ENCODE peak calls at places on chromosomes 6 and 20, in nine cellular contexts. B is H9; M is thoracic aorta; R is foreskin fibroblast; C is WERI-Rb-1; Y is GM13976; S is GM23338; Z is CD8-positive, alpha-beta T cell; X is HL-60. T is an unnamed sample.

GRCh38 chr6:113595921-113596376 is 261.2 kb upstream of the MARCKS start:
- DNase-seq in R (peak; percentile 70), X (no peak), B (no peak), C (no peak), Z (no peak), S (no peak), M (no peak), Y (no peak), T (peak; percentile 90)

GRCh38 chr6:130838971-130839370 is 11.8 kb downstream of the SMLR1 start:
- DNase-seq in Y (no peak), B (no peak), S (no peak), X (no peak), M (no peak), Z (no peak), C (no peak), R (no peak), T (no peak)

GRCh38 chr20:17835240-17835940 is 133.2 kb downstream of the SNX5 start:
- DNase-seq in Z (no peak), M (peak; percentile 68), R (peak; percentile 81), C (no peak), B (no peak), S (no peak), Y (no peak), X (no peak), T (no peak)

GRCh38 chr6:155498370-155498769 is 42.7 kb upstream of the NOX3 start:
- DNase-seq in Z (no peak), B (no peak), X (no peak), R (peak; percentile 30), Y (no peak), S (no peak), M (no peak), C (no peak), T (no peak)

GRCh38 chr6:158677906-158678305 is 28.1 kb downstream of the SYTL3 start:
- DNase-seq in C (no peak), Y (no peak), R (no peak), Z (no peak), X (no peak), S (no peak), M (no peak), B (no peak), T (no peak)

GRCh38 chr6:1091905-1092304 is 220.0 kb upstream of the FOXQ1 start:
- DNase-seq in R (peak; percentile 74), S (no peak), Z (no peak), M (no peak), Y (no peak), X (no peak), B (no peak), C (no peak), T (no peak)

GRCh38 chr20:33933469-33933909 is 60.2 kb upstream of the RALY start:
- DNase-seq in M (no peak), X (peak; percentile 30), B (peak; percentile 82), S (peak; percentile 93), R (peak; percentile 40), Z (peak; percentile 58), Y (peak; percentile 71), C (peak; percentile 54), T (peak; percentile 31)

GRCh38 chr20:1012359-1013168 is 10.5 kb upstream of the RSPO4 start:
- DNase-seq in B (no peak), C (no peak), S (no peak), M (no peak), R (no peak), X (no peak), Z (no peak), Y (no peak), T (no peak)

GRCh38 chr20:46126440-46127056 is 8.4 kb downstream of the CD40 start:
- DNase-seq in B (no peak), M (no peak), X (no peak), Z (no peak), R (no peak), S (no peak), Y (no peak), C (no peak), T (no peak)

GRCh38 chr20:60993647-60994046 is 258.4 kb upstream of the CDH4 start:
- DNase-seq in X (no peak), Z (no peak), S (peak; percentile 11), C (no peak), Y (no peak), M (no peak), R (no peak), B (no peak), T (no peak)

GRCh38 chr6:25232478-25232877 is 46.7 kb upstream of the CARMIL1 start:
- DNase-seq in Z (no peak), Y (no peak), X (no peak), B (no peak), S (no peak), M (no peak), C (no peak), R (peak; percentile 76), T (peak; percentile 81)

GRCh38 chr20:31840906-31841816 is 4.2 kb downstream of the FOXS1 start:
- DNase-seq in Z (no peak), Y (no peak), S (no peak), C (no peak), B (no peak), X (no peak), M (no peak), R (no peak), T (no peak)

GRCh38 chr20:31843881-31844280 is 1.5 kb downstream of the FOXS1 start:
- DNase-seq in B (no peak), R (no peak), X (no peak), Z (no peak), C (no peak), Y (no peak), S (no peak), M (no peak), T (no peak)

GRCh38 chr20:31841928-31842327 is 3.5 kb downstream of the FOXS1 start:
- DNase-seq in Z (no peak), C (no peak), Y (no peak), M (peak; percentile 68), B (no peak), X (no peak), R (no peak), S (no peak), T (no peak)

GRCh38 chr20:31843288-31843687 is 2.1 kb downstream of the FOXS1 start:
- DNase-seq in B (no peak), R (no peak), Y (no peak), Z (no peak), C (no peak), S (no peak), X (no peak), M (no peak), T (no peak)

DNA sequence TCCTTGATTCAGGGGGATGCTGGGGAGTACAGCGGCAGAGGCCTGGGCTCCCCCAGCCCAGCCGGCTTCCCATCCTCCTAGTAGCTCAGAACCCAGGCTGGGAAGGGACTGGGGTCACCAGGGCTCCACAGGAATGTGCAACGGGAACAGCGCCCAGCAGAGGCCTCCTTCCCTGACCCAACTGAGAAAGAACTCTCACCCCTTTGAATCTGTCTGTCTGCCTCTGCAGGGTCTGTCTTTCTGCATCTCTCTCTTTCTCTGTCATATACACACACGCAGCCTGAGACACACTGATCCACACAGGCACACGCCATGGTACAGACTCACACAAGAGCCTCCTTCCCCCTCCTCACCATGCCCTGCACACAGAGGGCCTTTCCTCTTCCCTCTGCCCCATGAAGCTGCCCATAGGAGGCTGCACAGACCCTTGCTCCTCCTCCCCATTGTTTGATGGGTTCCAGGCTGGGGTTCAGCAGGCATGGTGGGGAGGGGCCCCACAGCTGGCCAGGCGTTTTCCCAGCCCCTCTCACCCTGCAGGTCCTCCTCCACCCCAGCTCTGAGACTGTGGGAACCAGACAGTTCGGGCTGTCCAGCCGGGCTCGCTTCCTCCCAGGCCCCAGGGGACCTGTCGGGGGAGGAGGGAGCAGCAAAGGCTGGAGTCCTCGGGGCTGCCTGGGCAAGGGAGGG is 2.8 kb downstream of the FOXS1 start:
- DNase-seq in M (no peak), C (no peak), R (no peak), B (no peak), Z (no peak), S (peak; percentile 57), X (no peak), Y (no peak), T (no peak)
- TF ChIP-seq CTCF in M (no peak), C (no peak), R (no peak), B (no peak), Z (no peak), S (no peak), X (no peak), Y (no peak), T (no peak)

GRCh38 chr6:52577022-52577777 is at the start of gene TRAM2:
- DNase-seq in C (peak; percentile 94), S (peak; percentile 90), R (peak; percentile 83), M (no peak), X (peak; percentile 43), Z (peak; percentile 74), Y (peak; percentile 84), B (peak; percentile 80), T (peak; percentile 65)
- TF ChIP-seq CTCF in C (peak; percentile 4), S (no peak), R (no peak), M (no peak), X (no peak), Z (no peak), Y (no peak), B (peak; percentile 24), T (no peak)

DNA sequence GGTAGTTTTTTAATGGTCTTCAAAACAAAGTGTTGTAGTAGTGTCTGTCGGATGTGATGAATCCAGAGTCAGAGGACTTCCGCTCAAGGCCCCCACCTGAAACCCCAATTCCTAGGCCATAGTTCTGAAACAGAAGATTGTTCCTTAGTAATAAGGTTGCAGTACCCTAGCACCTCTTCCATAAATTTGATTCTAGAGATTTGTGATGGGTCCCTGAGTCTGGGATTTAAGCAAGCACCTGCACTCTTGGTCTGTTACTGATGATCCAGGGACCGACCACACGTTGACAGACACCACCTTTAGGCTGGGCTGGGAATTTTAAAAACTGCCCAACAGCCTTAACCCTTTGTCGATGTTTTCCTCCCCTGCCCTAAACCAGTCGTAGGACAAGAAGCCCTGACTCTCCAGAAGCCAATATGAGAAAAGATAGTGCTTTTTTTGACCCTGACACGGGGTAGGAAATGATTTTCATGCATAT is 1.2 kb downstream of the KCTD20 start:
- DNase-seq in Z (no peak), Y (peak; percentile 38), S (peak; percentile 79), X (no peak), M (no peak), C (peak; percentile 60), R (no peak), B (peak; percentile 49), T (no peak)
- TF ChIP-seq CTCF in Z (no peak), Y (peak; percentile 25), S (peak; percentile 46), X (no peak), M (no peak), C (peak; percentile 56), R (peak; percentile 5), B (peak; percentile 54), T (no peak)

GRCh38 chr6:74768738-74769137 is 437.1 kb downstream of the COL12A1 start:
- DNase-seq in S (no peak), C (no peak), B (no peak), X (no peak), M (no peak), R (no peak), Y (no peak), Z (no peak), T (no peak)

GRCh38 chr6:74764486-74764885 is 441.4 kb downstream of the COL12A1 start:
- DNase-seq in B (no peak), R (no peak), M (no peak), Z (no peak), C (no peak), X (no peak), S (no peak), Y (no peak), T (no peak)

DNA sequence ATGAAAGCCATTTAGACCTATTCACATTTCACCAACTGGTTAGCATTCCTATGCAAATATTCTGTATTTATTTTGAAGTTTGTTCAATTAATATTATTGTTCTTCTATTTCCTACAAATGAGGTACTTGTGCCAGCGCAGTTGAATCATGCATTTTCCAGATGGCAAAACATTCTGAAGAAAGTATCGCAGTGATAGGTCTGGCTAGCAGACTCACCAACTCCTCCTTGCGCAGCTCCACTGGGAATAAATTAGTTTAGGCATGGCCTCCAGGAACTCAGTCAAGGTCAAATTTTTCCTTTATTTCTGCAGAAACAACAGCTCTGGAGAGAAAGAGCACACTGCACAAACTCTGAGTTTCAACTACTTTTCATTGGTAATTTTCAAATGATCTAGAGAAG is 437.7 kb downstream of the COL12A1 start:
- DNase-seq in R (peak; percentile 11), X (no peak), M (no peak), Y (no peak), B (no peak), S (no peak), Z (no peak), C (no peak), T (no peak)
- TF ChIP-seq CTCF in R (no peak), X (no peak), M (no peak), Y (no peak), B (no peak), S (no peak), Z (no peak), C (no peak), T (no peak)

T was measured in AG09319.